ENCODE peak calls at places on chromosomes 6 and 20, in ten cellular contexts. Y is HT-29, B is vagina, G is hepatocyte, K is IMR-90, N is left kidney, Z is tibial artery, S is GM04503, H is HFFc6, I is CD14-positive monocyte. M is an unnamed sample.

GRCh38 chr20:4925842-4926530 is 75.3 kb downstream of the SLC23A2 start:
- DNase-seq in H (no peak), Y (peak; percentile 37), K (peak; percentile 77), S (no peak), B (no peak), N (peak; percentile 23), Z (peak; percentile 83), I (no peak), G (no peak), M (peak; percentile 53)

GRCh38 chr20:62063601-62063980 is 2.1 kb downstream of the TAF4 start:
- DNase-seq in K (peak; percentile 62), G (peak; percentile 59), N (peak; percentile 92), Y (no peak), I (no peak), H (no peak), B (no peak), S (no peak), Z (no peak), M (no peak)

GRCh38 chr6:33894438-33894837 is 90.6 kb upstream of the MLN start:
- DNase-seq in N (no peak), Z (no peak), G (no peak), B (no peak), Y (no peak), I (no peak), H (no peak), K (no peak), S (peak; percentile 39), M (no peak)

GRCh38 chr6:28648878-28649375 is 123.2 kb downstream of the GPX5 start:
- DNase-seq in I (no peak), G (no peak), Y (no peak), K (no peak), B (no peak), N (peak; percentile 26), S (no peak), Z (no peak), H (no peak), M (no peak)

GRCh38 chr6:137309078-137309762 is 90.0 kb upstream of the IFNGR1 start:
- DNase-seq in I (peak; percentile 83), B (no peak), H (peak; percentile 24), Y (peak; percentile 82), S (peak; percentile 12), G (peak; percentile 61), Z (peak; percentile 69), K (peak; percentile 52), N (peak; percentile 34), M (peak; percentile 40)

GRCh38 chr6:49713346-49713745 is at the start of gene CRISP2:
- DNase-seq in N (peak; percentile 71), Y (no peak), I (no peak), G (no peak), B (no peak), K (no peak), S (no peak), Z (no peak), H (no peak), M (peak; percentile 21)

GRCh38 chr20:62796699-62797491 is 622 bp downstream of the MRGBP start:
- DNase-seq in I (no peak), N (peak; percentile 47), Z (no peak), S (no peak), H (no peak), Y (no peak), K (no peak), G (peak; percentile 35), B (no peak), M (peak; percentile 59)

GRCh38 chr6:37725967-37726366 is 28.3 kb upstream of the MDGA1 start:
- DNase-seq in G (no peak), N (peak; percentile 62), B (no peak), Y (no peak), I (no peak), K (peak; percentile 16), Z (no peak), H (no peak), S (no peak), M (no peak)

GRCh38 chr20:37336369-37337207 is 9.4 kb upstream of the SRC start:
- DNase-seq in B (no peak), Z (no peak), G (peak; percentile 44), Y (no peak), K (peak; percentile 20), I (peak; percentile 92), H (no peak), S (no peak), N (peak; percentile 97), M (peak; percentile 61)

GRCh38 chr6:159125977-159126376 is 43.2 kb upstream of the FNDC1 start:
- DNase-seq in Y (no peak), G (no peak), S (no peak), Z (no peak), K (no peak), H (no peak), N (no peak), B (no peak), I (no peak), M (no peak)

GRCh38 chr6:36958775-36959554 is 4.4 kb downstream of the PI16 start:
- DNase-seq in N (no peak), Y (no peak), B (no peak), K (no peak), Z (peak; percentile 61), I (peak; percentile 33), S (no peak), G (no peak), H (no peak), M (no peak)